ENCODE peak calls at places on chromosomes 3 and 15, in four cellular contexts. X is NCI-H2171 treated with DMSO at 0.1 percent for 48 hours; J is stimulated activated CD8-positive, alpha-beta memory T cell treated with anti-CD3 and anti-CD28 coated beads, Interleukin-7, amount 100 ng/mL, for 4 hours; D is RPMI7951. Y is an unnamed sample.

GRCh38 chr3:185653949-185654757 is 68.1 kb downstream of the SENP2 start:
- DNase-seq in X (no peak), D (no peak), J (no peak), Y (no peak)

GRCh38 chr3:123884258-123884831 is at the start of gene MYLK:
- DNase-seq in X (peak; percentile 87), D (peak; percentile 99), J (no peak), Y (peak; percentile 98)

GRCh38 chr3:56864886-56865527 is 63.3 kb upstream of the ARHGEF3 start:
- DNase-seq in J (no peak), D (no peak), X (no peak), Y (no peak)

GRCh38 chr3:32243519-32243918 is 5.0 kb downstream of the CMTM8 start:
- DNase-seq in D (no peak), J (no peak), X (no peak), Y (no peak)

GRCh38 chr3:7630925-7631324 is 770.0 kb downstream of the GRM7 start:
- DNase-seq in D (peak; percentile 6), J (no peak), X (no peak), Y (peak; percentile 35)

GRCh38 chr3:37814547-37814946 is 47.1 kb upstream of the CTDSPL start:
- DNase-seq in J (no peak), D (peak; percentile 18), X (peak; percentile 65), Y (no peak)

GRCh38 chr3:109687626-109688025 is 350.3 kb upstream of the DPPA4 start:
- DNase-seq in X (no peak), J (no peak), D (no peak), Y (no peak)

GRCh38 chr3:122559906-122560305 is 4.2 kb downstream of the PARP9 start:
- DNase-seq in X (no peak), D (no peak), J (no peak), Y (no peak)

GRCh38 chr15:77144492-77145070 is 73.7 kb upstream of the TSPAN3 start:
- DNase-seq in D (peak; percentile 89), X (no peak), J (no peak), Y (peak; percentile 78)

GRCh38 chr15:43483306-43484128 is 9.4 kb downstream of the TP53BP1 start:
- DNase-seq in X (peak; percentile 19), J (no peak), D (peak; percentile 35), Y (peak; percentile 7)

GRCh38 chr3:107690522-107691138 is 167.9 kb downstream of the BBX start:
- DNase-seq in J (no peak), D (peak; percentile 61), X (peak; percentile 79), Y (peak; percentile 56)

GRCh38 chr15:83292317-83292716 is 7.9 kb upstream of the BNC1 start:
- DNase-seq in D (peak; percentile 64), J (no peak), X (no peak), Y (peak; percentile 62)

GRCh38 chr3:160413613-160414248 is 14.3 kb downstream of the SMC4 start:
- DNase-seq in X (peak; percentile 77), J (peak; percentile 43), D (peak; percentile 80), Y (peak; percentile 76)

GRCh38 chr3:7788881-7789280 is 712.7 kb upstream of the LMCD1 start:
- DNase-seq in J (no peak), X (no peak), D (no peak), Y (no peak)

GRCh38 chr3:187741403-187742350 is 3.6 kb downstream of the BCL6 start:
- DNase-seq in X (no peak), D (peak; percentile 76), J (peak; percentile 55), Y (peak; percentile 63)

GRCh38 chr3:177523072-177523675 is 325.9 kb upstream of the TBL1XR1 start:
- DNase-seq in J (no peak), D (no peak), X (no peak), Y (no peak)

GRCh38 chr3:184289426-184289938 is 9.6 kb upstream of the PSMD2 start:
- DNase-seq in J (peak; percentile 45), D (peak; percentile 47), X (peak; percentile 79), Y (peak; percentile 75)

GRCh38 chr3:4429648-4430350 is 37.3 kb downstream of the SUMF1 start:
- DNase-seq in D (no peak), X (no peak), J (no peak), Y (no peak)

GRCh38 chr3:11514191-11514770 is 129.4 kb downstream of the VGLL4 start:
- DNase-seq in X (no peak), D (peak; percentile 95), J (no peak), Y (peak; percentile 96)

Y was measured in HT1080.